ENCODE peak calls at places on chromosomes 1 and 21, in four cellular contexts. L is stimulated activated CD8-positive, alpha-beta memory T cell treated with anti-CD3 and anti-CD28 coated beads, Interleukin-4, amount 100 ng/mL, for 1 hour; C is GM12864; W is NCI-H2029. Y is an unnamed sample.

GRCh38 chr21:16116067-16116466 is 386.3 kb downstream of the USP25 start:
- DNase-seq in L (no peak), C (no peak), W (no peak), Y (no peak)

GRCh38 chr1:44262414-44262813 is 49.1 kb downstream of the DMAP1 start:
- DNase-seq in L (no peak), C (no peak), W (no peak), Y (no peak)

GRCh38 chr1:168876830-168877229 is 147.8 kb upstream of the DPT start:
- DNase-seq in L (no peak), C (no peak), W (no peak), Y (no peak)

GRCh38 chr1:183901748-183902341 is 96.9 kb downstream of the RGL1 start:
- DNase-seq in L (no peak), C (no peak), W (no peak), Y (no peak)

GRCh38 chr1:91529856-91530255 is 29.2 kb downstream of the CDC7 start:
- DNase-seq in L (no peak), C (no peak), W (no peak), Y (no peak)

GRCh38 chr1:33094971-33095604 is 14.1 kb downstream of the AZIN2 start:
- DNase-seq in L (no peak), C (no peak), W (no peak), Y (no peak)

GRCh38 chr21:16082038-16082816 is 352.4 kb downstream of the USP25 start:
- DNase-seq in L (no peak), C (no peak), W (peak), Y (no peak)

GRCh38 chr21:42187976-42188653 is 30.8 kb upstream of the ABCG1 start:
- DNase-seq in L (peak), C (peak), W (no peak), Y (no peak)

GRCh38 chr1:201156346-201156745 is 2.1 kb upstream of the TMEM9 start:
- DNase-seq in L (no peak), C (no peak), W (no peak), Y (no peak)

GRCh38 chr1:201406831-201407406 is 7.8 kb upstream of the LAD1 start:
- DNase-seq in L (no peak), C (no peak), W (no peak), Y (no peak)

GRCh38 chr1:17586172-17586963 is 46.9 kb downstream of the ARHGEF10L start:
- DNase-seq in L (no peak), C (no peak), W (no peak), Y (no peak)

GRCh38 chr21:44443891-44444285 is 11.4 kb upstream of the LRRC3 start:
- DNase-seq in L (no peak), C (no peak), W (no peak), Y (no peak)

GRCh38 chr1:157140068-157140588 is 1.9 kb upstream of the ETV3 start:
- DNase-seq in L (no peak), C (no peak), W (no peak), Y (no peak)

GRCh38 chr1:86542626-86543025 is 4.3 kb upstream of the CLCA4 start:
- DNase-seq in L (no peak), C (no peak), W (no peak), Y (no peak)

GRCh38 chr1:201636581-201636980 is 97.7 kb downstream of the NAV1 start:
- DNase-seq in L (no peak), C (no peak), W (no peak), Y (no peak)

GRCh38 chr1:189269011-189269410 is 1208.7 kb downstream of the BRINP3 start:
- DNase-seq in L (no peak), C (no peak), W (peak), Y (no peak)

GRCh38 chr1:112472142-112472541 is 36.6 kb upstream of the WNT2B start:
- DNase-seq in L (no peak), C (no peak), W (no peak), Y (no peak)

GRCh38 chr1:245448858-245449534 is 294.2 kb downstream of the KIF26B start:
- DNase-seq in L (no peak), C (no peak), W (no peak), Y (no peak)

GRCh38 chr1:160375788-160376524 is 9.1 kb downstream of the NHLH1 start:
- DNase-seq in L (no peak), C (no peak), W (no peak), Y (no peak)

GRCh38 chr1:206690516-206690915 is 5.8 kb downstream of the MAPKAPK2 start:
- DNase-seq in L (no peak), C (no peak), W (no peak), Y (no peak)

Y was measured in esophagus squamous epithelium.